ENCODE peak calls at places on chromosomes 7 and 10, in seven cellular contexts. T is HCT116, B is neural progenitor cell, J is fibroblast of lung, Z is GM12878, L is A549, D is PC-9. Y is an unnamed sample.

GRCh38 chr7:506921-507622 is 12.6 kb downstream of the PDGFA start:
- DNase-seq in T (no peak), B (no peak), J (no peak), Z (no peak), L (no peak), D (no peak), Y (no peak)

GRCh38 chr7:88614736-88615135 is 144.8 kb upstream of the ZNF804B start:
- DNase-seq in T (no peak), B (no peak), J (no peak), Z (no peak), L (no peak), D (no peak), Y (no peak)

GRCh38 chr7:86814980-86815379 is 171.3 kb downstream of the GRM3 start:
- DNase-seq in T (peak), B (peak), J (no peak), Z (no peak), L (peak), D (no peak), Y (peak)

GRCh38 chr7:121302214-121302745 is 26.5 kb upstream of the WNT16 start:
- DNase-seq in T (peak), B (no peak), J (peak), Z (no peak), L (no peak), D (no peak), Y (no peak)

GRCh38 chr10:72690071-72690755 is 1.7 kb upstream of the MCU start:
- DNase-seq in T (no peak), B (peak), J (no peak), Z (no peak), L (peak), D (no peak), Y (no peak)

GRCh38 chr7:155462163-155462735 is 4.3 kb downstream of the EN2 start:
- DNase-seq in T (no peak), B (no peak), J (no peak), Z (no peak), L (no peak), D (no peak), Y (no peak)

GRCh38 chr10:35940067-35940989 is 298.2 kb upstream of the FZD8 start:
- DNase-seq in T (no peak), B (peak), J (no peak), Z (no peak), L (no peak), D (no peak), Y (no peak)

GRCh38 chr7:16063691-16064090 is 357.6 kb downstream of the CRPPA start:
- DNase-seq in T (no peak), B (no peak), J (no peak), Z (no peak), L (no peak), D (no peak), Y (no peak)

GRCh38 chr10:98246911-98247820 is 20.8 kb downstream of the LOXL4 start:
- DNase-seq in T (no peak), B (no peak), J (peak), Z (no peak), L (no peak), D (no peak), Y (no peak)

GRCh38 chr7:10821156-10821555 is 152.5 kb upstream of the PHF14 start:
- DNase-seq in T (no peak), B (no peak), J (no peak), Z (no peak), L (no peak), D (no peak), Y (no peak)

GRCh38 chr7:32179567-32179966 is 109.4 kb upstream of the PDE1C start:
- DNase-seq in T (no peak), B (no peak), J (peak), Z (no peak), L (no peak), D (no peak), Y (no peak)

GRCh38 chr7:131145026-131145425 is 182.7 kb upstream of the MKLN1 start:
- DNase-seq in T (peak), B (no peak), J (peak), Z (no peak), L (peak), D (no peak), Y (no peak)

GRCh38 chr10:24706479-24707118 is 17.1 kb downstream of the ARHGAP21 start:
- DNase-seq in T (no peak), B (no peak), J (peak), Z (no peak), L (peak), D (peak), Y (no peak)

GRCh38 chr7:84113286-84113685 is 81.3 kb downstream of the SEMA3A start:
- DNase-seq in T (no peak), B (no peak), J (peak), Z (no peak), L (no peak), D (no peak), Y (no peak)

GRCh38 chr10:76492026-76492425 is 1060.6 kb downstream of the LRMDA start:
- DNase-seq in T (no peak), B (no peak), J (peak), Z (no peak), L (peak), D (no peak), Y (no peak)

GRCh38 chr7:152751449-152752141 is 8.0 kb upstream of the ACTR3B start:
- DNase-seq in T (no peak), B (no peak), J (no peak), Z (no peak), L (no peak), D (no peak), Y (no peak)

GRCh38 chr10:126902157-126902556 is 3.1 kb upstream of the DOCK1 start:
- DNase-seq in T (peak), B (no peak), J (peak), Z (no peak), L (peak), D (peak), Y (no peak)

GRCh38 chr10:96585726-96586418 is 940 bp downstream of the TM9SF3 start:
- DNase-seq in T (no peak), B (peak), J (no peak), Z (no peak), L (no peak), D (peak), Y (peak)

GRCh38 chr10:116538461-116538860 is 7.3 kb upstream of the PNLIP start:
- DNase-seq in T (peak), B (no peak), J (peak), Z (no peak), L (no peak), D (peak), Y (no peak)

GRCh38 chr7:11424006-11424405 is 408.0 kb downstream of the THSD7A start:
- DNase-seq in T (no peak), B (no peak), J (no peak), Z (no peak), L (no peak), D (no peak), Y (no peak)

GRCh38 chr10:124724279-124725027 is 19.7 kb downstream of the FAM53B start:
- DNase-seq in T (no peak), B (no peak), J (no peak), Z (no peak), L (no peak), D (no peak), Y (no peak)

GRCh38 chr10:29254123-29255046 is 34.5 kb upstream of the LYZL1 start:
- DNase-seq in T (no peak), B (peak), J (peak), Z (no peak), L (peak), D (peak), Y (no peak)

GRCh38 chr7:34463830-34464229 is 194.2 kb upstream of the NPSR1 start:
- DNase-seq in T (peak), B (no peak), J (no peak), Z (no peak), L (peak), D (peak), Y (no peak)

GRCh38 chr7:128091106-128091505 is 59.9 kb upstream of the LRRC4 start:
- DNase-seq in T (no peak), B (no peak), J (no peak), Z (no peak), L (no peak), D (no peak), Y (no peak)

GRCh38 chr10:58267713-58268453 is at the start of gene IPMK:
- DNase-seq in T (peak), B (peak), J (peak), Z (peak), L (peak), D (peak), Y (peak)

GRCh38 chr10:19987931-19988330 is 171.7 kb downstream of the PLXDC2 start:
- DNase-seq in T (no peak), B (peak), J (no peak), Z (no peak), L (no peak), D (no peak), Y (no peak)

GRCh38 chr7:65477326-65477725 is 103.7 kb downstream of the ZNF92 start:
- DNase-seq in T (peak), B (peak), J (no peak), Z (no peak), L (peak), D (no peak), Y (peak)

GRCh38 chr7:114128880-114129279 is 210.1 kb upstream of the PPP1R3A start:
- DNase-seq in T (no peak), B (no peak), J (no peak), Z (no peak), L (no peak), D (no peak), Y (no peak)

GRCh38 chr7:44867073-44867990 is 18.0 kb downstream of the PURB start:
- DNase-seq in T (peak), B (no peak), J (peak), Z (no peak), L (peak), D (peak), Y (no peak)

GRCh38 chr7:3240826-3241430 is 60.1 kb upstream of the SDK1 start:
- DNase-seq in T (no peak), B (no peak), J (no peak), Z (no peak), L (no peak), D (no peak), Y (no peak)

GRCh38 chr7:47552631-47553030 is 29.3 kb downstream of the TNS3 start:
- DNase-seq in T (no peak), B (no peak), J (peak), Z (peak), L (no peak), D (no peak), Y (peak)

GRCh38 chr7:119482209-119482608 is 790.8 kb upstream of the KCND2 start:
- DNase-seq in T (peak), B (peak), J (peak), Z (peak), L (peak), D (no peak), Y (peak)

GRCh38 chr7:116398672-116399071 is 100.9 kb upstream of the CAV2 start:
- DNase-seq in T (no peak), B (peak), J (no peak), Z (no peak), L (no peak), D (no peak), Y (no peak)

GRCh38 chr10:30786131-30786530 is 156.6 kb upstream of the LYZL2 start:
- DNase-seq in T (no peak), B (no peak), J (peak), Z (no peak), L (no peak), D (no peak), Y (no peak)

GRCh38 chr7:27193335-27194001 is 6.4 kb downstream of the HOXA13 start:
- DNase-seq in T (no peak), B (peak), J (no peak), Z (no peak), L (no peak), D (no peak), Y (no peak)

GRCh38 chr7:129556607-129557120 is 54.3 kb downstream of the SMKR1 start:
- DNase-seq in T (no peak), B (no peak), J (no peak), Z (no peak), L (no peak), D (no peak), Y (no peak)

GRCh38 chr7:46930336-46930735 is 651.6 kb downstream of the TNS3 start:
- DNase-seq in T (no peak), B (no peak), J (peak), Z (no peak), L (peak), D (peak), Y (no peak)

DNA sequence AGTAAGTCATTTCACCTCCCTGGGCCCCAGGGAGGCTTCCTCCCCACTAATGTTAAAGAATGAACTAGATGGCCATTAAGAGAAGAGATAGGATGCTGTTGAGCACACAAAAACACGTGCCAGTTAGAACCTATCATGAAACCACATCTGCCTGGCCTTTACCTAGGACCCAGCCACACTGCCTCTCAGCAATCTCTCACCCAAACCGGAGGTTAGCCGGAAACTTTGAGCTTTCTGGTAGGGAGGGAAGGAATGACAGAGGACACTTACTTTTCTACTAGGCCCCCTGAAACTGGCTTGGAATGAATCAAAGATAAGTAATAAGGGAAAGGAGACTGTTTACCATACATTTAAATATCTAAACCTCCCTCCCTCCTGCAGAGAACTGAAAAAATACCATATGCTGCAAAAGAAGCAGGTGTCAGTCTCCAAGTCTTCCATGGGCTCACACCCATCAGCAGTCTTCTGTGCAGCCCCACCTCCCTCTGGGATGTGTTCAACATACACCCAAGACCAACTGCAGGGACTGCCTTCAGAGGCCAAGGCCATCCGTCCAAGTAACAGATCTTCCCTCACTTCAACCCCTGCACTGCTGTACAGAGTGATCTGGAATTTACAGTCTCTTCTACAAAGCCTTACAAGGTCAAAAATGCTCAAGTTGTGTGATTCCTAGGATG is 42.6 kb downstream of the SORBS1 start:
- DNase-seq in T (no peak), B (no peak), J (no peak), Z (no peak), L (no peak), D (no peak), Y (no peak)
- H3K4me2 ChIP-seq in T (no peak), B (no peak), J (no peak), Z (no peak), L (no peak), D (no peak), Y (no peak)

GRCh38 chr10:1737222-1738061 is at the start of gene ADARB2:
- DNase-seq in T (no peak), B (peak), J (peak), Z (peak), L (no peak), D (no peak), Y (no peak)

GRCh38 chr10:1739751-1740150 is 2.4 kb upstream of the ADARB2 start:
- DNase-seq in T (no peak), B (peak), J (no peak), Z (no peak), L (no peak), D (no peak), Y (no peak)

GRCh38 chr10:1741450-1741849 is 4.1 kb upstream of the ADARB2 start:
- DNase-seq in T (no peak), B (no peak), J (no peak), Z (no peak), L (no peak), D (no peak), Y (no peak)

GRCh38 chr10:1736972-1737221 is 428 bp downstream of the ADARB2 start:
- DNase-seq in T (no peak), B (no peak), J (no peak), Z (no peak), L (no peak), D (no peak), Y (no peak)

GRCh38 chr10:1738950-1739349 is 1.6 kb upstream of the ADARB2 start:
- DNase-seq in T (no peak), B (no peak), J (no peak), Z (peak), L (no peak), D (no peak), Y (peak)
- H3K4me2 ChIP-seq in T (no peak), B (peak), J (no peak), Z (peak), L (no peak), D (no peak), Y (no peak)

GRCh38 chr10:15718495-15719061 is 1.1 kb downstream of the ITGA8 start:
- DNase-seq in T (no peak), B (no peak), J (no peak), Z (no peak), L (no peak), D (no peak), Y (no peak)
- H3K4me2 ChIP-seq in T (no peak), B (peak), J (peak), Z (no peak), L (no peak), D (no peak), Y (no peak)

GRCh38 chr7:99313204-99313573 is 12.5 kb upstream of the ARPC1A start:
- DNase-seq in T (no peak), B (no peak), J (no peak), Z (no peak), L (no peak), D (no peak), Y (no peak)

GRCh38 chr7:99309141-99309540 is 16.6 kb upstream of the ARPC1A start:
- DNase-seq in T (no peak), B (no peak), J (no peak), Z (no peak), L (no peak), D (no peak), Y (no peak)

GRCh38 chr7:99310004-99310403 is 15.7 kb upstream of the ARPC1A start:
- DNase-seq in T (no peak), B (no peak), J (no peak), Z (no peak), L (no peak), D (no peak), Y (no peak)

GRCh38 chr7:99312316-99313203 is 13.1 kb upstream of the ARPC1A start:
- DNase-seq in T (peak), B (peak), J (peak), Z (peak), L (peak), D (peak), Y (peak)

GRCh38 chr7:99311702-99312101 is 14.0 kb upstream of the ARPC1A start:
- DNase-seq in T (no peak), B (no peak), J (no peak), Z (no peak), L (no peak), D (no peak), Y (no peak)
- H3K4me2 ChIP-seq in T (no peak), B (no peak), J (no peak), Z (no peak), L (no peak), D (no peak), Y (no peak)

Y was measured in Karpas-422.